ENCODE peak calls at places on chromosomes 16 and 17, in five cellular contexts. One of them, this sample, is unnamed.

GRCh38 chr16:10608687-10609409 is 28.4 kb upstream of the EMP2 start:
- DNase-seq in stomach: no peak
- DNase-seq in spleen: no peak
- DNase-seq in lower leg skin: no peak
- DNase-seq in testis: no peak
- DNase-seq in this sample: no peak

GRCh38 chr16:13779676-13780075 is 140.3 kb upstream of the ERCC4 start:
- DNase-seq in stomach: no peak
- DNase-seq in spleen: no peak
- DNase-seq in lower leg skin: no peak
- DNase-seq in testis: peak; percentile 26
- DNase-seq in this sample: no peak

GRCh38 chr16:26985100-26986065 is 81.3 kb upstream of the C16orf82 start:
- DNase-seq in stomach: no peak
- DNase-seq in spleen: no peak
- DNase-seq in lower leg skin: peak; percentile 56
- DNase-seq in testis: no peak
- DNase-seq in this sample: no peak

GRCh38 chr17:3602499-3602898 is 6.7 kb downstream of the TRPV1 start:
- DNase-seq in stomach: no peak
- DNase-seq in spleen: no peak
- DNase-seq in lower leg skin: no peak
- DNase-seq in testis: peak; percentile 40
- DNase-seq in this sample: peak; percentile 76

GRCh38 chr16:11781773-11782172 is 15.3 kb downstream of the ZC3H7A start:
- DNase-seq in stomach: no peak
- DNase-seq in spleen: no peak
- DNase-seq in lower leg skin: no peak
- DNase-seq in testis: no peak
- DNase-seq in this sample: no peak

GRCh38 chr17:45936610-45937009 is 42.3 kb downstream of the MAPT start:
- DNase-seq in stomach: no peak
- DNase-seq in spleen: no peak
- DNase-seq in lower leg skin: no peak
- DNase-seq in testis: no peak
- DNase-seq in this sample: no peak

GRCh38 chr16:11300560-11300892 is 19.4 kb upstream of the PRM1 start:
- DNase-seq in stomach: no peak
- DNase-seq in spleen: no peak
- DNase-seq in lower leg skin: no peak
- DNase-seq in testis: no peak
- DNase-seq in this sample: no peak

GRCh38 chr16:27319257-27319965 is 5.6 kb downstream of the IL4R start:
- DNase-seq in stomach: no peak
- DNase-seq in spleen: peak; percentile 35
- DNase-seq in lower leg skin: no peak
- DNase-seq in testis: no peak
- DNase-seq in this sample: no peak

GRCh38 chr17:4023220-4023619 is 59.0 kb upstream of the ATP2A3 start:
- DNase-seq in stomach: no peak
- DNase-seq in spleen: no peak
- DNase-seq in lower leg skin: no peak
- DNase-seq in testis: no peak
- DNase-seq in this sample: no peak

GRCh38 chr17:81390029-81390428 is 5.2 kb upstream of the BAHCC1 start:
- DNase-seq in stomach: no peak
- DNase-seq in spleen: no peak
- DNase-seq in lower leg skin: no peak
- DNase-seq in testis: no peak
- DNase-seq in this sample: no peak

GRCh38 chr16:2160915-2161551 is 5.5 kb downstream of the TRAF7 start:
- DNase-seq in stomach: peak; percentile 39
- DNase-seq in spleen: no peak
- DNase-seq in lower leg skin: peak; percentile 94
- DNase-seq in testis: peak; percentile 70
- DNase-seq in this sample: no peak

GRCh38 chr17:28446716-28447395 is 26.6 kb upstream of the SLC13A2 start:
- DNase-seq in stomach: no peak
- DNase-seq in spleen: no peak
- DNase-seq in lower leg skin: no peak
- DNase-seq in testis: no peak
- DNase-seq in this sample: no peak

GRCh38 chr16:14462811-14463210 is 167.2 kb downstream of the PARN start:
- DNase-seq in stomach: no peak
- DNase-seq in spleen: no peak
- DNase-seq in lower leg skin: no peak
- DNase-seq in testis: no peak
- DNase-seq in this sample: no peak

GRCh38 chr17:8923762-8924161 is 41.7 kb downstream of the PIK3R5 start:
- DNase-seq in stomach: no peak
- DNase-seq in spleen: no peak
- DNase-seq in lower leg skin: no peak
- DNase-seq in testis: no peak
- DNase-seq in this sample: no peak

GRCh38 chr16:85422124-85422373 is 191.1 kb upstream of the GSE1 start:
- DNase-seq in stomach: no peak
- DNase-seq in spleen: no peak
- DNase-seq in lower leg skin: no peak
- DNase-seq in testis: no peak
- DNase-seq in this sample: no peak

GRCh38 chr16:31451681-31452351 is 7.5 kb upstream of the ARMC5 start:
- DNase-seq in stomach: peak; percentile 56
- DNase-seq in spleen: no peak
- DNase-seq in lower leg skin: peak; percentile 88
- DNase-seq in testis: peak; percentile 82
- DNase-seq in this sample: no peak

GRCh38 chr16:15586716-15587115 is 56.2 kb downstream of the MARF1 start:
- DNase-seq in stomach: no peak
- DNase-seq in spleen: no peak
- DNase-seq in lower leg skin: no peak
- DNase-seq in testis: no peak
- DNase-seq in this sample: no peak

GRCh38 chr17:58060596-58061191 is 22.5 kb upstream of the DYNLL2 start:
- DNase-seq in stomach: no peak
- DNase-seq in spleen: peak; percentile 61
- DNase-seq in lower leg skin: peak; percentile 83
- DNase-seq in testis: peak; percentile 72
- DNase-seq in this sample: no peak

GRCh38 chr17:66652840-66653507 is 181.9 kb upstream of the CACNG5 start:
- DNase-seq in stomach: no peak
- DNase-seq in spleen: no peak
- DNase-seq in lower leg skin: no peak
- DNase-seq in testis: no peak
- DNase-seq in this sample: no peak

GRCh38 chr17:9022553-9023388 is 1.5 kb downstream of the NTN1 start:
- DNase-seq in stomach: no peak
- DNase-seq in spleen: no peak
- DNase-seq in lower leg skin: peak; percentile 84
- DNase-seq in testis: peak; percentile 28
- DNase-seq in this sample: peak; percentile 31

GRCh38 chr17:66304304-66305174 is 2.1 kb downstream of the PRKCA start:
- DNase-seq in stomach: no peak
- DNase-seq in spleen: no peak
- DNase-seq in lower leg skin: no peak
- DNase-seq in testis: no peak
- DNase-seq in this sample: peak; percentile 4

GRCh38 chr17:83177611-83178532 is 98.5 kb downstream of the METRNL start:
- DNase-seq in stomach: no peak
- DNase-seq in spleen: peak; percentile 67
- DNase-seq in lower leg skin: peak; percentile 80
- DNase-seq in testis: no peak
- DNase-seq in this sample: no peak

GRCh38 chr16:4733747-4734062 is 366 bp downstream of the ANKS3 start:
- DNase-seq in stomach: no peak
- DNase-seq in spleen: no peak
- DNase-seq in lower leg skin: no peak
- DNase-seq in testis: no peak
- DNase-seq in this sample: no peak

DNA sequence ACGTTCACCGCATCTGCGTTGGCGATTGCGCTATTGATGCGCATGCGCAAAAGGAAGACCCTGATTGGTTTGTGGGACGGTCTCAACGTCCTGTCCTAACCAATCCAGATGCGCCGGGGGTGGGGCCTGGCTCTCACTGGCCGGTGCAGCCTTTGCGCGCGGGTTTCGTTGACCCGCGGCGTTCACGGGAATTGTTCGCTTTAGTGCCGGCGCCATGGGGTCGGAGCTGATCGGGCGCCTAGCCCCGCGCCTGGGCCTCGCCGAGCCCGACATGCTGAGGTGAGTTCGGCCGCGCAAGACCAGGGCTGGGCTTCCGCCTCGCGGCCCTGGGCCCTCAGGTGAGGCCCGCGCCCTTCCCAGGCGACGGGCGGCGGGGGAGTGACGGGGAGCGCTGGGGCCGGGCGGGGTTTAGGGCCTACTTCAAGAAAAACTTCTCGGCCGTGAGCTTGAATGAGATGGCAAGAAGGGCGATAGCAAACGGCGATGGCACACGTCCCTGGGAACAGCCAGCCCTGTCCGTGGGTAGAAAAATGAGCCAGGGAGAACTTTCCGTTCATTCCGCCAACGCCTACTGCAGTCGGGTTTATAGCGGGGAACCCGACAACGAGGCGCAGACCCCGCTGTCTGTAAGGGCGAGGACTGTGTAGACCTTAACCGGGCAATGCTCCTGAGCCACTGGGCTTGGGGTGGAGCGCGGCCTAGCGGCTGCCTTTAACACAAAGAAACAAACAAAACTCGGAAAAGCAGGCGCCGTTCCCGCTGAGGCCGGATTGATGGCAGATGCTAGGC is at the start of gene ORC6:
- DNase-seq in stomach: peak; percentile 98
- DNase-seq in spleen: peak; percentile 99
- DNase-seq in lower leg skin: peak; percentile 100
- DNase-seq in testis: peak; percentile 100
- DNase-seq in this sample: peak; percentile 99
- TF ChIP-seq POLR2A in stomach: no peak
- TF ChIP-seq POLR2A in spleen: no peak
- TF ChIP-seq POLR2A in lower leg skin: no peak
- TF ChIP-seq POLR2A in testis: no peak
- TF ChIP-seq POLR2A in this sample: peak; percentile 89

GRCh38 chr17:72456026-72456569 is 335.3 kb downstream of the SOX9 start:
- DNase-seq in stomach: peak; percentile 63
- DNase-seq in spleen: peak; percentile 35
- DNase-seq in lower leg skin: no peak
- DNase-seq in testis: no peak
- DNase-seq in this sample: no peak
- TF ChIP-seq POLR2A in stomach: no peak
- TF ChIP-seq POLR2A in spleen: no peak
- TF ChIP-seq POLR2A in lower leg skin: no peak
- TF ChIP-seq POLR2A in testis: no peak
- TF ChIP-seq POLR2A in this sample: no peak

DNA sequence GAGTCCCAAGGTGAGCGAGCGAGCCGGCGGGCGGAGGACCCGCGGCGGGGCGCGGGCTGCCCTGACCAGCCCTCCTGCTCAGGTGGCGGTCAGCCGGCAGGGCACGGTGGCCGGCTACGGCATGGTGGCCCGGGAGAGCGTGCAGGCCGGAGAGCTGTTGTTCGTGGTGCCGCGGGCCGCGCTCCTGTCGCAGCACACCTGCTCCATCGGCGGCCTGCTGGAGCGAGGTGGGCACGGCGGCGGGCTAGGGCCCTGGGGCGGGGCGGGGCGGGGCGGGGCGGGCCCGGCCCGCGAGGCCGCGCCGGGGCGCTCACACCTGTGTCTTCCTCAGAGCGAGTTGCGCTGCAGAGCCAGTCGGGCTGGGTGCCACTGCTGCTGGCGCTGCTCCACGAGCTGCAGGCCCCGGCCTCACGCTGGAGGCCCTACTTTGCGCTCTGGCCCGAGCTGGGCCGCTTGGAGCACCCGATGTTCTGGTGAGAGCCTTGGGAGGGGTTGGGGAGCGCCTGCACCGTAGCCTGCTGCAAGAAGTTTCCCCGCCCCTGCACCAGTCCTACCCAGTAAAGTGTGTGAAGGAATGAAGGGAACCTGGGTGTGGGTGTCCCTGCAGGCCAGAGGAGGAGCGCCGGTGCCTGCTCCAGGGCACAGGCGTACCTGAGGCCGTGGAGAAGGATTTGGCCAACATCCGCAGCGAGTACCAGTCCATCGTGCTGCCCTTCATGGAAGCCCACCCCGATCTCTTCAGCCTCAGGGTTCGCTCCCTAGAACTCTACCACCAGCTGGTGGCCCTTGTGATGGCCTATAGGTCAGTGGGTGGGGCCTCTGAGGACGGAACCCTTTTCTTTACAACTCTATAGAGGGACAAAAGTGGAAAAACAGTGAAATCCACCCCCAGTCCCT is 802 bp downstream of the SETD6 start:
- DNase-seq in stomach: peak; percentile 70
- DNase-seq in spleen: peak; percentile 91
- DNase-seq in lower leg skin: no peak
- DNase-seq in testis: no peak
- DNase-seq in this sample: peak; percentile 53
- TF ChIP-seq POLR2A in stomach: no peak
- TF ChIP-seq POLR2A in spleen: no peak
- TF ChIP-seq POLR2A in lower leg skin: no peak
- TF ChIP-seq POLR2A in testis: no peak
- TF ChIP-seq POLR2A in this sample: no peak

GRCh38 chr16:19415918-19416317 is 1.8 kb upstream of the TMC5 start:
- DNase-seq in stomach: no peak
- DNase-seq in spleen: no peak
- DNase-seq in lower leg skin: no peak
- DNase-seq in testis: no peak
- DNase-seq in this sample: no peak

GRCh38 chr16:19411298-19411697 is 6.4 kb upstream of the TMC5 start:
- DNase-seq in stomach: no peak
- DNase-seq in spleen: no peak
- DNase-seq in lower leg skin: no peak
- DNase-seq in testis: no peak
- DNase-seq in this sample: peak; percentile 23

GRCh38 chr16:19415461-19415860 is 2.2 kb upstream of the TMC5 start:
- DNase-seq in stomach: peak; percentile 73
- DNase-seq in spleen: no peak
- DNase-seq in lower leg skin: no peak
- DNase-seq in testis: no peak
- DNase-seq in this sample: no peak

GRCh38 chr16:19406891-19407491 is 10.7 kb upstream of the TMC5 start:
- DNase-seq in stomach: no peak
- DNase-seq in spleen: no peak
- DNase-seq in lower leg skin: no peak
- DNase-seq in testis: no peak
- DNase-seq in this sample: no peak

DNA sequence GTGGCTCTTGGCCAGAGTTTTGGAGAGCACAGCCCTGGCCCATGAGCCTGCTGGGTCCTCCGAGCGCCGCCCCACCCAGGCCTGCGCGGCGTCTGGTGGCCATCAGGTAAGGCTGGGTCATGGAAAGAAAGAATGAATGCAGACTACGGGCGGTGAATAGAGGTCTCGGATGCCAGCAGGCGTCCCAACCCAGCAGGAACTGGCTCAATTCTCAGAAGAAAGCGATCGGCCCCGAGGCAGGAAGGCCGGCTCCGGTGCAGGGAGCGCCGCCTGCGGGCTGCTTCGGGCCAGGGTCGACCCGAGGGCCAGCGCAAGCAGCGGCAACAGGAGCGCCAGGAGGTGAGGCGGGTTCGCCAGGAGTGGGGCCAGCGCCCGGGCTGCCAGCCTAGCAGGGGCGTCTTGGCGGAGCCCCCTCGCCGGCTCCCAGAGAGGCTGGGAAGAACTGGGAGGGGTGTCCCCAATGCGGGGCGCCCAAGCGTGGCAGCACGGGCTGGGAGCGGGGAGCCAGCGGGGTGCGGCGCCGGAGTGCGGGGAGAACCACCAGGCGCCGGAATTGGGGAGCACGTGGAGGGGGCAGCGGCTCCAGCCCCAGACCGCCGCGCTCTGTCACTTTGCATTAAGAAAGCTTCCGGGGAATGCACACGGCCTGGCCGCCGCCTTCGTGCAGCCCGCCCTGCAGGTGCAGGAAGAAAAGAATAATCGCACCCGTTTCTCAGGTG is 7.1 kb upstream of the TMC5 start:
- DNase-seq in stomach: peak; percentile 75
- DNase-seq in spleen: peak; percentile 73
- DNase-seq in lower leg skin: no peak
- DNase-seq in testis: peak; percentile 28
- DNase-seq in this sample: peak; percentile 57
- TF ChIP-seq POLR2A in stomach: no peak
- TF ChIP-seq POLR2A in spleen: no peak
- TF ChIP-seq POLR2A in lower leg skin: no peak
- TF ChIP-seq POLR2A in testis: no peak
- TF ChIP-seq POLR2A in this sample: no peak